ENCODE peak calls at places on chromosomes 11 and 22, in six cellular contexts. One of them, this sample, is unnamed.

GRCh38 chr11:74170694-74171629 is at the start of the genes C2CD3 and PPME1:
- DNase-seq in NCI-H1105 treated with DMSO at 0.1 percent for 48 hours: peak; percentile 100
- DNase-seq in NCI-H1930: peak; percentile 98
- DNase-seq in ovary: peak; percentile 97
- DNase-seq in T-helper 9 cell: peak; percentile 91
- DNase-seq in endothelial cell: peak; percentile 95
- DNase-seq in this sample: peak; percentile 95

GRCh38 chr22:23263651-23264555 is 83.6 kb downstream of the BCR start:
- DNase-seq in NCI-H1105 treated with DMSO at 0.1 percent for 48 hours: no peak
- DNase-seq in ovary: no peak
- DNase-seq in endothelial cell: no peak
- DNase-seq in NCI-H1930: no peak
- DNase-seq in T-helper 9 cell: no peak
- DNase-seq in this sample: no peak

GRCh38 chr11:122850076-122850631 is 11.9 kb downstream of the CRTAM start:
- DNase-seq in NCI-H1105 treated with DMSO at 0.1 percent for 48 hours: no peak
- DNase-seq in NCI-H1930: no peak
- DNase-seq in endothelial cell: no peak
- DNase-seq in ovary: no peak
- DNase-seq in T-helper 9 cell: no peak
- DNase-seq in this sample: no peak

GRCh38 chr11:74650498-74650897 is 58.1 kb downstream of the POLD3 start:
- DNase-seq in NCI-H1105 treated with DMSO at 0.1 percent for 48 hours: no peak
- DNase-seq in T-helper 9 cell: no peak
- DNase-seq in endothelial cell: no peak
- DNase-seq in ovary: no peak
- DNase-seq in NCI-H1930: no peak
- DNase-seq in this sample: peak; percentile 99

GRCh38 chr11:19018901-19019300 is 41.6 kb downstream of the MRGPRX2 start:
- DNase-seq in NCI-H1105 treated with DMSO at 0.1 percent for 48 hours: no peak
- DNase-seq in T-helper 9 cell: no peak
- DNase-seq in ovary: no peak
- DNase-seq in NCI-H1930: no peak
- DNase-seq in endothelial cell: peak; percentile 39
- DNase-seq in this sample: no peak

GRCh38 chr11:45036010-45036409 is 85.3 kb upstream of the TP53I11 start:
- DNase-seq in NCI-H1105 treated with DMSO at 0.1 percent for 48 hours: no peak
- DNase-seq in NCI-H1930: no peak
- DNase-seq in ovary: no peak
- DNase-seq in endothelial cell: no peak
- DNase-seq in T-helper 9 cell: no peak
- DNase-seq in this sample: no peak

GRCh38 chr11:68273056-68273738 is 1.4 kb upstream of the C11orf24 start:
- DNase-seq in T-helper 9 cell: no peak
- DNase-seq in ovary: no peak
- DNase-seq in NCI-H1105 treated with DMSO at 0.1 percent for 48 hours: no peak
- DNase-seq in NCI-H1930: no peak
- DNase-seq in endothelial cell: no peak
- DNase-seq in this sample: no peak

GRCh38 chr11:118530683-118531596 is at the start of gene TMEM25:
- DNase-seq in endothelial cell: peak; percentile 70
- DNase-seq in NCI-H1930: peak; percentile 50
- DNase-seq in T-helper 9 cell: peak; percentile 57
- DNase-seq in NCI-H1105 treated with DMSO at 0.1 percent for 48 hours: peak; percentile 86
- DNase-seq in ovary: peak; percentile 82
- DNase-seq in this sample: no peak

GRCh38 chr11:18617688-18618340 is 16.3 kb downstream of the SPTY2D1 start:
- DNase-seq in T-helper 9 cell: peak; percentile 17
- DNase-seq in NCI-H1105 treated with DMSO at 0.1 percent for 48 hours: no peak
- DNase-seq in ovary: no peak
- DNase-seq in NCI-H1930: no peak
- DNase-seq in endothelial cell: no peak
- DNase-seq in this sample: no peak

GRCh38 chr11:117510646-117511045 is 183.0 kb downstream of the CEP164 start:
- DNase-seq in ovary: no peak
- DNase-seq in NCI-H1930: no peak
- DNase-seq in endothelial cell: no peak
- DNase-seq in NCI-H1105 treated with DMSO at 0.1 percent for 48 hours: no peak
- DNase-seq in T-helper 9 cell: no peak
- DNase-seq in this sample: no peak

GRCh38 chr11:58770627-58771457 is 39.1 kb upstream of the GLYAT start:
- DNase-seq in NCI-H1105 treated with DMSO at 0.1 percent for 48 hours: no peak
- DNase-seq in NCI-H1930: no peak
- DNase-seq in endothelial cell: no peak
- DNase-seq in ovary: no peak
- DNase-seq in T-helper 9 cell: no peak
- DNase-seq in this sample: no peak

GRCh38 chr22:37079668-37080171 is 28.2 kb downstream of the KCTD17 start:
- DNase-seq in ovary: no peak
- DNase-seq in T-helper 9 cell: peak; percentile 76
- DNase-seq in NCI-H1930: no peak
- DNase-seq in NCI-H1105 treated with DMSO at 0.1 percent for 48 hours: no peak
- DNase-seq in endothelial cell: no peak
- DNase-seq in this sample: no peak

GRCh38 chr11:125348141-125348651 is 147.9 kb downstream of the FEZ1 start:
- DNase-seq in endothelial cell: no peak
- DNase-seq in T-helper 9 cell: no peak
- DNase-seq in NCI-H1105 treated with DMSO at 0.1 percent for 48 hours: no peak
- DNase-seq in ovary: peak; percentile 47
- DNase-seq in NCI-H1930: no peak
- DNase-seq in this sample: no peak

GRCh38 chr11:64870176-64870892 is 8.1 kb downstream of the EHD1 start:
- DNase-seq in ovary: no peak
- DNase-seq in NCI-H1930: no peak
- DNase-seq in NCI-H1105 treated with DMSO at 0.1 percent for 48 hours: no peak
- DNase-seq in T-helper 9 cell: no peak
- DNase-seq in endothelial cell: no peak
- DNase-seq in this sample: no peak

GRCh38 chr11:125348704-125349635 is 147.1 kb downstream of the FEZ1 start:
- DNase-seq in ovary: peak; percentile 83
- DNase-seq in NCI-H1105 treated with DMSO at 0.1 percent for 48 hours: peak; percentile 59
- DNase-seq in endothelial cell: peak; percentile 84
- DNase-seq in T-helper 9 cell: peak; percentile 9
- DNase-seq in NCI-H1930: peak; percentile 16
- DNase-seq in this sample: no peak

GRCh38 chr11:111046291-111046690 is 199.2 kb upstream of the POU2AF2 start:
- DNase-seq in ovary: no peak
- DNase-seq in NCI-H1930: no peak
- DNase-seq in endothelial cell: no peak
- DNase-seq in NCI-H1105 treated with DMSO at 0.1 percent for 48 hours: no peak
- DNase-seq in T-helper 9 cell: no peak
- DNase-seq in this sample: no peak